ENCODE peak calls at places on chromosomes 16 and 17, in six cellular contexts. R is ureter, A is GM04504, S is K562, E is RCC 7860, M is fibroblast of the aortic adventitia. T is an unnamed sample.

GRCh38 chr16:3481696-3482658 is 13.3 kb downstream of the C16orf90 start:
- DNase-seq in R (no peak), A (no peak), S (peak), E (no peak), M (no peak), T (no peak)

GRCh38 chr16:16062023-16062932 is 112.9 kb downstream of the ABCC1 start:
- DNase-seq in R (no peak), A (no peak), S (peak), E (no peak), M (no peak), T (no peak)

GRCh38 chr16:29809850-29810698 is 1.9 kb upstream of the PRRT2 start:
- DNase-seq in R (no peak), A (no peak), S (peak), E (no peak), M (peak), T (no peak)

GRCh38 chr17:45745843-45746494 is 38.2 kb upstream of the CRHR1 start:
- DNase-seq in R (no peak), A (no peak), S (no peak), E (no peak), M (no peak), T (no peak)

GRCh38 chr17:74775409-74776043 is 619 bp downstream of the NAT9 start:
- DNase-seq in R (no peak), A (no peak), S (no peak), E (no peak), M (no peak), T (no peak)

GRCh38 chr17:40310882-40311391 is 2.0 kb downstream of the RARA start:
- DNase-seq in R (peak), A (no peak), S (no peak), E (no peak), M (no peak), T (no peak)

GRCh38 chr16:30366511-30366910 is 3.8 kb downstream of the TBC1D10B start:
- DNase-seq in R (no peak), A (no peak), S (no peak), E (no peak), M (no peak), T (no peak)

GRCh38 chr17:62653831-62654829 is 26.7 kb downstream of the MRC2 start:
- DNase-seq in R (peak), A (peak), S (peak), E (no peak), M (peak), T (peak)

GRCh38 chr17:50218771-50219315 is 17.4 kb upstream of the COL1A1 start:
- DNase-seq in R (no peak), A (peak), S (no peak), E (peak), M (peak), T (no peak)

GRCh38 chr17:32772453-32773025 is 104.4 kb downstream of the MYO1D start:
- DNase-seq in R (no peak), A (no peak), S (no peak), E (peak), M (no peak), T (no peak)

GRCh38 chr17:964881-965280 is 14.7 kb downstream of the NXN start:
- DNase-seq in R (no peak), A (no peak), S (no peak), E (no peak), M (no peak), T (no peak)

GRCh38 chr17:16969931-16970906 is 1.7 kb downstream of the TNFRSF13B start:
- DNase-seq in R (no peak), A (no peak), S (no peak), E (no peak), M (no peak), T (no peak)

GRCh38 chr17:46950997-46951621 is 27.9 kb downstream of the RPRML start:
- DNase-seq in R (no peak), A (no peak), S (no peak), E (no peak), M (no peak), T (no peak)

GRCh38 chr16:14334366-14335105 is 263.4 kb downstream of the MRTFB start:
- DNase-seq in R (no peak), A (peak), S (no peak), E (no peak), M (peak), T (no peak)

GRCh38 chr17:48335168-48335567 is 94.8 kb downstream of the SKAP1 start:
- DNase-seq in R (no peak), A (no peak), S (no peak), E (no peak), M (no peak), T (no peak)

GRCh38 chr16:2511128-2511785 is 2.5 kb upstream of the ATP6V0C start:
- DNase-seq in R (no peak), A (no peak), S (peak), E (no peak), M (peak), T (peak)

GRCh38 chr16:17245727-17246576 is 224.8 kb downstream of the XYLT1 start:
- DNase-seq in R (no peak), A (no peak), S (no peak), E (no peak), M (no peak), T (no peak)

GRCh38 chr17:75824591-75825518 is 19.3 kb downstream of the UNC13D start:
- DNase-seq in R (no peak), A (no peak), S (no peak), E (no peak), M (no peak), T (no peak)

GRCh38 chr16:15942901-15943690 is 6.3 kb upstream of the ABCC1 start:
- DNase-seq in R (no peak), A (no peak), S (no peak), E (no peak), M (no peak), T (no peak)

GRCh38 chr16:48393843-48394703 is 8.9 kb upstream of the SIAH1 start:
- DNase-seq in R (peak), A (peak), S (peak), E (no peak), M (peak), T (peak)

GRCh38 chr17:3602499-3602898 is 6.7 kb downstream of the TRPV1 start:
- DNase-seq in R (no peak), A (no peak), S (peak), E (no peak), M (peak), T (peak)

GRCh38 chr16:50970221-50970620 is 180.8 kb downstream of the SALL1 start:
- DNase-seq in R (no peak), A (no peak), S (no peak), E (no peak), M (no peak), T (no peak)

GRCh38 chr17:77460514-77461046 is 319.8 kb downstream of the SEC14L1 start:
- DNase-seq in R (no peak), A (no peak), S (no peak), E (no peak), M (no peak), T (no peak)

GRCh38 chr17:76102944-76103273 is 678 bp downstream of the EXOC7 start:
- DNase-seq in R (no peak), A (no peak), S (no peak), E (no peak), M (no peak), T (no peak)

GRCh38 chr16:4911831-4912422 is 25.0 kb downstream of the PPL start:
- DNase-seq in R (no peak), A (peak), S (no peak), E (no peak), M (peak), T (no peak)

GRCh38 chr16:50593410-50594139 is 45.4 kb downstream of the NKD1 start:
- DNase-seq in R (no peak), A (no peak), S (peak), E (no peak), M (no peak), T (no peak)

GRCh38 chr17:56593073-56593740 is at the start of gene NOG:
- DNase-seq in R (peak), A (no peak), S (no peak), E (peak), M (peak), T (peak)

GRCh38 chr17:78748730-78749317 is 33.2 kb downstream of the CYTH1 start:
- DNase-seq in R (peak), A (peak), S (peak), E (no peak), M (peak), T (no peak)